ENCODE peak calls at places on chromosomes 13 and 19, in four cellular contexts. C is adipocyte, P is cardiac fibroblast, U is osteoblast. D is an unnamed sample.
A peak's percentile ranks its signal among the peaks of the same experiment; 100 is the strongest.

GRCh38 chr13:32147193-32147592 is 115.6 kb downstream of the FRY start:
- DNase-seq in C (no peak), P (no peak), U (no peak), D (no peak)

GRCh38 chr19:3516675-3517207 is 10.6 kb downstream of the FZR1 start:
- DNase-seq in C (no peak), P (no peak), U (no peak), D (no peak)

GRCh38 chr13:93473441-93474270 is 247.0 kb downstream of the GPC6 start:
- DNase-seq in C (no peak), P (no peak), U (no peak), D (no peak)

GRCh38 chr13:41222259-41222852 is 28.0 kb upstream of the KBTBD7 start:
- DNase-seq in C (peak; percentile 73), P (peak; percentile 75), U (peak; percentile 71), D (peak; percentile 42)

GRCh38 chr13:38358703-38359102 is 9.1 kb downstream of the UFM1 start:
- DNase-seq in C (no peak), P (no peak), U (no peak), D (no peak)

GRCh38 chr19:6849876-6850275 is 37.5 kb upstream of the ADGRE1 start:
- DNase-seq in C (no peak), P (no peak), U (no peak), D (no peak)

GRCh38 chr13:113090806-113091205 is 14.8 kb upstream of the F7 start:
- DNase-seq in C (no peak), P (no peak), U (no peak), D (no peak)

GRCh38 chr19:41356984-41357739 is 3.4 kb upstream of the TGFB1 start:
- DNase-seq in C (no peak), P (no peak), U (peak; percentile 74), D (no peak)

GRCh38 chr13:111952814-111953213 is 114.1 kb upstream of the SOX1 start:
- DNase-seq in C (no peak), P (no peak), U (no peak), D (no peak)

GRCh38 chr13:95403349-95404140 is 102.3 kb upstream of the ABCC4 start:
- DNase-seq in C (no peak), P (no peak), U (no peak), D (no peak)

GRCh38 chr13:106455190-106455589 is 80.3 kb downstream of the EFNB2 start:
- DNase-seq in C (no peak), P (no peak), U (no peak), D (no peak)

GRCh38 chr19:35673121-35673804 is 6.9 kb downstream of the UPK1A start:
- DNase-seq in C (peak; percentile 76), P (peak; percentile 74), U (peak; percentile 97), D (peak; percentile 14)

GRCh38 chr13:24679686-24680085 is 522 bp upstream of the ATP12A start:
- DNase-seq in C (no peak), P (no peak), U (no peak), D (no peak)

GRCh38 chr19:7734220-7735203 is 2.6 kb upstream of the CLEC4G start:
- DNase-seq in C (peak; percentile 29), P (peak; percentile 14), U (no peak), D (no peak)

GRCh38 chr13:99312493-99312883 is 5.3 kb upstream of the GPR183 start:
- DNase-seq in C (peak; percentile 96), P (peak; percentile 92), U (peak; percentile 70), D (peak; percentile 59)

GRCh38 chr19:38394488-38394887 is 6.0 kb downstream of the SPRED3 start:
- DNase-seq in C (no peak), P (no peak), U (peak; percentile 51), D (no peak)

GRCh38 chr19:5961969-5962945 is 15.7 kb downstream of the RANBP3 start:
- DNase-seq in C (no peak), P (peak; percentile 69), U (peak; percentile 91), D (no peak)

GRCh38 chr19:20969898-20970297 is 46.8 kb downstream of the ZNF85 start:
- DNase-seq in C (no peak), P (no peak), U (peak; percentile 14), D (no peak)

GRCh38 chr19:48396871-48397176 is 3.4 kb downstream of the GRIN2D start:
- DNase-seq in C (no peak), P (no peak), U (peak; percentile 80), D (no peak)
- H3K4me3 ChIP-seq in C (no peak overlapping the region), P (no peak overlapping the region), U (no peak overlapping the region), D (no peak overlapping the region)

GRCh38 chr19:51926426-51926783 is 867 bp upstream of the ZNF613 start:
- DNase-seq in C (no peak), P (no peak), U (no peak), D (no peak)

GRCh38 chr19:51927859-51928258 is 587 bp downstream of the ZNF613 start:
- DNase-seq in C (no peak), P (no peak), U (no peak), D (no peak)

GRCh38 chr19:51926784-51927741 is at the start of gene ZNF613:
- DNase-seq in C (peak; percentile 88), P (peak; percentile 97), U (peak; percentile 89), D (peak; percentile 80)

GRCh38 chr19:51931921-51932320 is 4.6 kb downstream of the ZNF613 start:
- DNase-seq in C (no peak), P (no peak), U (no peak), D (no peak)
- H3K4me3 ChIP-seq in C (no peak overlapping the region), P (no peak overlapping the region), U (no peak overlapping the region), D (no peak overlapping the region)

GRCh38 chr19:13738073-13738472 is 26.2 kb upstream of the MRI1 start:
- DNase-seq in C (no peak), P (no peak), U (no peak), D (no peak)
- H3K4me3 ChIP-seq in C (no peak overlapping the region), P (no peak overlapping the region), U (no peak overlapping the region), D (no peak overlapping the region)

GRCh38 chr19:39951686-39952085 is 17.3 kb upstream of the FCGBP start:
- DNase-seq in C (peak; percentile 31), P (peak; percentile 67), U (peak; percentile 73), D (no peak)
- H3K4me3 ChIP-seq in C (no peak overlapping the region), P (no peak overlapping the region), U (no peak overlapping the region), D (no peak overlapping the region)

GRCh38 chr19:16069813-16070365 is 6.4 kb upstream of the TPM4 start:
- DNase-seq in C (no peak), P (no peak), U (peak; percentile 49), D (no peak)
- H3K4me3 ChIP-seq in C (peak overlapping the region; percentile 82), P (no peak overlapping the region), U (peak overlapping the region; percentile 66), D (no peak overlapping the region)

GRCh38 chr13:48189122-48189521 is 43.9 kb upstream of the ITM2B start:
- DNase-seq in C (no peak), P (no peak), U (no peak), D (no peak)

GRCh38 chr13:48199404-48199991 is 33.5 kb upstream of the ITM2B start:
- DNase-seq in C (no peak), P (no peak), U (peak; percentile 22), D (no peak)

GRCh38 chr13:48188640-48189039 is 44.4 kb upstream of the ITM2B start:
- DNase-seq in C (no peak), P (no peak), U (no peak), D (no peak)

GRCh38 chr13:48192536-48192935 is 40.5 kb upstream of the ITM2B start:
- DNase-seq in C (no peak), P (no peak), U (no peak), D (no peak)

GRCh38 chr13:48194392-48194754 is 38.6 kb upstream of the ITM2B start:
- DNase-seq in C (no peak), P (peak; percentile 45), U (no peak), D (no peak)
- H3K4me3 ChIP-seq in C (no peak overlapping the region), P (no peak overlapping the region), U (no peak overlapping the region), D (no peak overlapping the region)

DNA sequence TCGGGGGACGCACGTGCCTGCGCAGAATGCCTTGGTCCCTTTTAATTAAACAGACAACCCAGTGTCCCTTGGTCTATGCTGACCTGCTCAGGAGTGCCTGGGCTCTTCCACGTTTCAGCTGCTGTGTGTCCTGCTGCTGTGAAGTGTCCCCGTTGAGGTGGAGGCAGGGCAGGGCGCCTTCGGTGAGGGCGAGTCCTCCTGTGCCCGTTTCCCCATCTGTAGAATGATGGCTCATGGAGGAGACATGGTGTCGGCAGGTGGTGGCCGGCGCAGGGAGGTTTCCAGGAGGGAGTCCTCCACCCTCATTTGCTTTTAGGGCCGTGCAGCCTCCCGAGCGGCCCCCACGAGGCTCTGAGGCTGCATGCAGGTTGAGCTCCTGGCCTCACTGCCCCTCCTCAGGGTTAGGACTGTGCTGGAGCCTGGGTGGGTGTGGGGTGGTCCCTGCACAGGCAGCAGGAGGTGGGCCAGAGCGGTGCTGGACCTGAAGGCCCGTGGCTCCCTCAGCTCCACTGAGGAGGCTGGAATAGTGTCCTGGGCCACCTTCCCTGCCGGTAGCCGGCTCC is 8.8 kb downstream of the STK11 start:
- DNase-seq in C (no peak), P (no peak), U (peak; percentile 49), D (no peak)
- H3K4me3 ChIP-seq in C (no peak overlapping the region), P (no peak overlapping the region), U (peak overlapping the region; percentile 7), D (no peak overlapping the region)

GRCh38 chr13:75468602-75469001 is 13.4 kb downstream of the TBC1D4 start:
- DNase-seq in C (no peak), P (no peak), U (peak; percentile 21), D (no peak)
- H3K4me3 ChIP-seq in C (peak overlapping the region; percentile 68), P (no peak overlapping the region), U (no peak overlapping the region), D (no peak overlapping the region)

GRCh38 chr13:47117268-47117667 is 220.4 kb upstream of the HTR2A start:
- DNase-seq in C (peak; percentile 62), P (peak; percentile 73), U (peak; percentile 59), D (peak; percentile 14)
- H3K4me3 ChIP-seq in C (no peak overlapping the region), P (no peak overlapping the region), U (no peak overlapping the region), D (no peak overlapping the region)

D was measured in HFF-Myc.